ENCODE peak calls at places on chromosomes 6 and 20, in nine cellular contexts. One of them, this sample, is unnamed.

GRCh38 chr20:44785768-44786167 is 24.6 kb downstream of the RIMS4 start:
- DNase-seq in HL-60: no peak
- DNase-seq in stimulated activated CD4-positive, alpha-beta T cell treated with anti-CD3 and anti-CD28 coated beads, Interleukin-1b, Interleukin-23, amount 100 ng/mL, for 4 hours: no peak
- DNase-seq in neural progenitor cell: peak; percentile 58
- DNase-seq in epithelial cell of esophagus: peak; percentile 25
- DNase-seq in activated gamma-delta T cell treated with anti-CD3 and anti-CD28 coated beads, Interleukin-2, amount 50 U/mL, for 16 hours: no peak
- DNase-seq in RPMI7951: peak; percentile 35
- DNase-seq in WTC11: peak; percentile 64
- DNase-seq in activated T-cell treated with anti-CD3 and anti-CD28 coated beads, Interleukin-2, amount 50 U/mL, for 24 hours: no peak
- DNase-seq in this sample: no peak

GRCh38 chr6:47308674-47309325 is 905 bp downstream of the TNFRSF21 start:
- DNase-seq in HL-60: peak; percentile 13
- DNase-seq in stimulated activated CD4-positive, alpha-beta T cell treated with anti-CD3 and anti-CD28 coated beads, Interleukin-1b, Interleukin-23, amount 100 ng/mL, for 4 hours: no peak
- DNase-seq in neural progenitor cell: peak; percentile 70
- DNase-seq in epithelial cell of esophagus: peak; percentile 32
- DNase-seq in activated gamma-delta T cell treated with anti-CD3 and anti-CD28 coated beads, Interleukin-2, amount 50 U/mL, for 16 hours: no peak
- DNase-seq in RPMI7951: no peak
- DNase-seq in WTC11: peak; percentile 47
- DNase-seq in activated T-cell treated with anti-CD3 and anti-CD28 coated beads, Interleukin-2, amount 50 U/mL, for 24 hours: no peak
- DNase-seq in this sample: no peak

GRCh38 chr6:53309059-53309896 is 39.5 kb downstream of the ELOVL5 start:
- DNase-seq in HL-60: no peak
- DNase-seq in stimulated activated CD4-positive, alpha-beta T cell treated with anti-CD3 and anti-CD28 coated beads, Interleukin-1b, Interleukin-23, amount 100 ng/mL, for 4 hours: no peak
- DNase-seq in neural progenitor cell: no peak
- DNase-seq in epithelial cell of esophagus: peak; percentile 55
- DNase-seq in activated gamma-delta T cell treated with anti-CD3 and anti-CD28 coated beads, Interleukin-2, amount 50 U/mL, for 16 hours: no peak
- DNase-seq in RPMI7951: peak; percentile 42
- DNase-seq in WTC11: no peak
- DNase-seq in activated T-cell treated with anti-CD3 and anti-CD28 coated beads, Interleukin-2, amount 50 U/mL, for 24 hours: no peak
- DNase-seq in this sample: no peak

GRCh38 chr6:133001040-133001570 is 186.7 kb downstream of the RPS12 start:
- DNase-seq in HL-60: no peak
- DNase-seq in stimulated activated CD4-positive, alpha-beta T cell treated with anti-CD3 and anti-CD28 coated beads, Interleukin-1b, Interleukin-23, amount 100 ng/mL, for 4 hours: no peak
- DNase-seq in neural progenitor cell: no peak
- DNase-seq in epithelial cell of esophagus: no peak
- DNase-seq in activated gamma-delta T cell treated with anti-CD3 and anti-CD28 coated beads, Interleukin-2, amount 50 U/mL, for 16 hours: no peak
- DNase-seq in RPMI7951: no peak
- DNase-seq in WTC11: no peak
- DNase-seq in activated T-cell treated with anti-CD3 and anti-CD28 coated beads, Interleukin-2, amount 50 U/mL, for 24 hours: no peak
- DNase-seq in this sample: no peak

GRCh38 chr6:56047931-56048520 is 172.6 kb upstream of the BMP5 start:
- DNase-seq in HL-60: no peak
- DNase-seq in stimulated activated CD4-positive, alpha-beta T cell treated with anti-CD3 and anti-CD28 coated beads, Interleukin-1b, Interleukin-23, amount 100 ng/mL, for 4 hours: no peak
- DNase-seq in neural progenitor cell: no peak
- DNase-seq in epithelial cell of esophagus: no peak
- DNase-seq in activated gamma-delta T cell treated with anti-CD3 and anti-CD28 coated beads, Interleukin-2, amount 50 U/mL, for 16 hours: no peak
- DNase-seq in RPMI7951: no peak
- DNase-seq in WTC11: no peak
- DNase-seq in activated T-cell treated with anti-CD3 and anti-CD28 coated beads, Interleukin-2, amount 50 U/mL, for 24 hours: no peak
- DNase-seq in this sample: no peak

GRCh38 chr6:82570083-82570482 is 206.5 kb downstream of the TPBG start:
- DNase-seq in HL-60: no peak
- DNase-seq in stimulated activated CD4-positive, alpha-beta T cell treated with anti-CD3 and anti-CD28 coated beads, Interleukin-1b, Interleukin-23, amount 100 ng/mL, for 4 hours: no peak
- DNase-seq in neural progenitor cell: no peak
- DNase-seq in epithelial cell of esophagus: no peak
- DNase-seq in activated gamma-delta T cell treated with anti-CD3 and anti-CD28 coated beads, Interleukin-2, amount 50 U/mL, for 16 hours: no peak
- DNase-seq in RPMI7951: no peak
- DNase-seq in WTC11: no peak
- DNase-seq in activated T-cell treated with anti-CD3 and anti-CD28 coated beads, Interleukin-2, amount 50 U/mL, for 24 hours: no peak
- DNase-seq in this sample: peak; percentile 32

GRCh38 chr6:190596-191395 is 101.5 kb upstream of the DUSP22 start:
- DNase-seq in HL-60: no peak
- DNase-seq in stimulated activated CD4-positive, alpha-beta T cell treated with anti-CD3 and anti-CD28 coated beads, Interleukin-1b, Interleukin-23, amount 100 ng/mL, for 4 hours: no peak
- DNase-seq in neural progenitor cell: peak; percentile 16
- DNase-seq in epithelial cell of esophagus: peak; percentile 37
- DNase-seq in activated gamma-delta T cell treated with anti-CD3 and anti-CD28 coated beads, Interleukin-2, amount 50 U/mL, for 16 hours: no peak
- DNase-seq in RPMI7951: no peak
- DNase-seq in WTC11: no peak
- DNase-seq in activated T-cell treated with anti-CD3 and anti-CD28 coated beads, Interleukin-2, amount 50 U/mL, for 24 hours: no peak
- DNase-seq in this sample: no peak

GRCh38 chr6:133512410-133513016 is 271.4 kb downstream of the EYA4 start:
- DNase-seq in HL-60: peak; percentile 24
- DNase-seq in stimulated activated CD4-positive, alpha-beta T cell treated with anti-CD3 and anti-CD28 coated beads, Interleukin-1b, Interleukin-23, amount 100 ng/mL, for 4 hours: no peak
- DNase-seq in neural progenitor cell: peak; percentile 70
- DNase-seq in epithelial cell of esophagus: peak; percentile 66
- DNase-seq in activated gamma-delta T cell treated with anti-CD3 and anti-CD28 coated beads, Interleukin-2, amount 50 U/mL, for 16 hours: no peak
- DNase-seq in RPMI7951: peak; percentile 35
- DNase-seq in WTC11: peak; percentile 58
- DNase-seq in activated T-cell treated with anti-CD3 and anti-CD28 coated beads, Interleukin-2, amount 50 U/mL, for 24 hours: peak; percentile 35
- DNase-seq in this sample: no peak

GRCh38 chr20:50026746-50027575 is 44.2 kb downstream of the SNAI1 start:
- DNase-seq in HL-60: no peak
- DNase-seq in stimulated activated CD4-positive, alpha-beta T cell treated with anti-CD3 and anti-CD28 coated beads, Interleukin-1b, Interleukin-23, amount 100 ng/mL, for 4 hours: no peak
- DNase-seq in neural progenitor cell: peak; percentile 48
- DNase-seq in epithelial cell of esophagus: no peak
- DNase-seq in activated gamma-delta T cell treated with anti-CD3 and anti-CD28 coated beads, Interleukin-2, amount 50 U/mL, for 16 hours: no peak
- DNase-seq in RPMI7951: peak; percentile 42
- DNase-seq in WTC11: no peak
- DNase-seq in activated T-cell treated with anti-CD3 and anti-CD28 coated beads, Interleukin-2, amount 50 U/mL, for 24 hours: no peak
- DNase-seq in this sample: no peak

GRCh38 chr6:80523531-80523970 is 417.1 kb downstream of the BCKDHB start:
- DNase-seq in HL-60: no peak
- DNase-seq in stimulated activated CD4-positive, alpha-beta T cell treated with anti-CD3 and anti-CD28 coated beads, Interleukin-1b, Interleukin-23, amount 100 ng/mL, for 4 hours: no peak
- DNase-seq in neural progenitor cell: peak; percentile 81
- DNase-seq in epithelial cell of esophagus: peak; percentile 21
- DNase-seq in activated gamma-delta T cell treated with anti-CD3 and anti-CD28 coated beads, Interleukin-2, amount 50 U/mL, for 16 hours: no peak
- DNase-seq in RPMI7951: peak; percentile 23
- DNase-seq in WTC11: peak; percentile 79
- DNase-seq in activated T-cell treated with anti-CD3 and anti-CD28 coated beads, Interleukin-2, amount 50 U/mL, for 24 hours: no peak
- DNase-seq in this sample: peak; percentile 9